ENCODE peak calls at places on chromosomes 4 and X, in eight cellular contexts. One of them, this sample, is unnamed.

GRCh38 chrX:151596282-151596681 is 32.8 kb downstream of the PASD1 start:
- DNase-seq in lung microvascular endothelial cell: no peak
- DNase-seq in ELR: no peak
- DNase-seq in Daoy: peak; percentile 11
- DNase-seq in ecto neural progenitor cell: no peak
- DNase-seq in nephron progenitor cell: no peak
- DNase-seq in HT1080: peak; percentile 69
- DNase-seq in posterior cingulate gyrus: no peak
- DNase-seq in this sample: peak; percentile 12

GRCh38 chrX:136168929-136169735 is 21.8 kb downstream of the FHL1 start:
- DNase-seq in nephron progenitor cell: peak; percentile 41
- DNase-seq in ecto neural progenitor cell: peak; percentile 68
- DNase-seq in ELR: peak; percentile 79
- DNase-seq in Daoy: peak; percentile 78
- DNase-seq in posterior cingulate gyrus: no peak
- DNase-seq in HT1080: peak; percentile 49
- DNase-seq in lung microvascular endothelial cell: peak; percentile 94
- DNase-seq in this sample: peak; percentile 70

GRCh38 chr4:179625391-179625790 is 2183.2 kb upstream of the AGA start:
- DNase-seq in nephron progenitor cell: no peak
- DNase-seq in ecto neural progenitor cell: no peak
- DNase-seq in ELR: peak; percentile 83
- DNase-seq in HT1080: peak; percentile 56
- DNase-seq in Daoy: peak; percentile 14
- DNase-seq in lung microvascular endothelial cell: no peak
- DNase-seq in posterior cingulate gyrus: no peak
- DNase-seq in this sample: peak; percentile 1

GRCh38 chr4:180665994-180666818 is 1577.0 kb upstream of the TENM3 start:
- DNase-seq in posterior cingulate gyrus: no peak
- DNase-seq in ecto neural progenitor cell: no peak
- DNase-seq in HT1080: peak; percentile 32
- DNase-seq in Daoy: peak; percentile 59
- DNase-seq in lung microvascular endothelial cell: peak; percentile 47
- DNase-seq in nephron progenitor cell: peak; percentile 59
- DNase-seq in ELR: peak; percentile 76
- DNase-seq in this sample: peak; percentile 83

GRCh38 chr4:14168919-14169318 is 541.4 kb upstream of the BOD1L1 start:
- DNase-seq in nephron progenitor cell: no peak
- DNase-seq in Daoy: peak; percentile 87
- DNase-seq in posterior cingulate gyrus: no peak
- DNase-seq in ecto neural progenitor cell: no peak
- DNase-seq in lung microvascular endothelial cell: peak; percentile 95
- DNase-seq in ELR: peak; percentile 98
- DNase-seq in HT1080: peak; percentile 96
- DNase-seq in this sample: peak; percentile 27

GRCh38 chr4:14853186-14853946 is 148.9 kb upstream of the CPEB2 start:
- DNase-seq in nephron progenitor cell: no peak
- DNase-seq in Daoy: peak; percentile 21
- DNase-seq in ecto neural progenitor cell: no peak
- DNase-seq in ELR: peak; percentile 85
- DNase-seq in HT1080: peak; percentile 83
- DNase-seq in lung microvascular endothelial cell: peak; percentile 79
- DNase-seq in posterior cingulate gyrus: no peak
- DNase-seq in this sample: no peak

GRCh38 chr4:185599844-185600243 is 64.5 kb upstream of the PDLIM3 start:
- DNase-seq in posterior cingulate gyrus: no peak
- DNase-seq in nephron progenitor cell: no peak
- DNase-seq in Daoy: no peak
- DNase-seq in lung microvascular endothelial cell: no peak
- DNase-seq in HT1080: no peak
- DNase-seq in ELR: no peak
- DNase-seq in ecto neural progenitor cell: no peak
- DNase-seq in this sample: no peak

GRCh38 chrX:106973433-106974149 is 26.4 kb downstream of the MORC4 start:
- DNase-seq in nephron progenitor cell: no peak
- DNase-seq in ecto neural progenitor cell: no peak
- DNase-seq in HT1080: no peak
- DNase-seq in ELR: no peak
- DNase-seq in Daoy: no peak
- DNase-seq in lung microvascular endothelial cell: no peak
- DNase-seq in posterior cingulate gyrus: no peak
- DNase-seq in this sample: no peak

GRCh38 chr4:1566838-1567518 is 117.1 kb downstream of the FAM53A start:
- DNase-seq in nephron progenitor cell: peak; percentile 4
- DNase-seq in ecto neural progenitor cell: no peak
- DNase-seq in lung microvascular endothelial cell: no peak
- DNase-seq in ELR: no peak
- DNase-seq in Daoy: no peak
- DNase-seq in posterior cingulate gyrus: peak; percentile 10
- DNase-seq in HT1080: no peak
- DNase-seq in this sample: no peak

GRCh38 chrX:129720741-129721140 is 18.0 kb upstream of the XPNPEP2 start:
- DNase-seq in ecto neural progenitor cell: no peak
- DNase-seq in lung microvascular endothelial cell: no peak
- DNase-seq in posterior cingulate gyrus: no peak
- DNase-seq in ELR: no peak
- DNase-seq in HT1080: no peak
- DNase-seq in nephron progenitor cell: no peak
- DNase-seq in Daoy: no peak
- DNase-seq in this sample: no peak

GRCh38 chrX:11462648-11463047 is 169.4 kb downstream of the AMELX start:
- DNase-seq in lung microvascular endothelial cell: no peak
- DNase-seq in HT1080: no peak
- DNase-seq in posterior cingulate gyrus: no peak
- DNase-seq in nephron progenitor cell: no peak
- DNase-seq in Daoy: no peak
- DNase-seq in ELR: no peak
- DNase-seq in ecto neural progenitor cell: no peak
- DNase-seq in this sample: no peak

GRCh38 chr4:177441061-177441802 is 1.0 kb downstream of the AGA start:
- DNase-seq in lung microvascular endothelial cell: no peak
- DNase-seq in HT1080: no peak
- DNase-seq in Daoy: no peak
- DNase-seq in ELR: peak; percentile 52
- DNase-seq in nephron progenitor cell: no peak
- DNase-seq in ecto neural progenitor cell: no peak
- DNase-seq in posterior cingulate gyrus: no peak
- DNase-seq in this sample: no peak

GRCh38 chr4:183256756-183257385 is 63.2 kb downstream of the CLDN22 start:
- DNase-seq in posterior cingulate gyrus: peak; percentile 46
- DNase-seq in lung microvascular endothelial cell: peak; percentile 63
- DNase-seq in ecto neural progenitor cell: peak; percentile 69
- DNase-seq in ELR: peak; percentile 60
- DNase-seq in HT1080: peak; percentile 26
- DNase-seq in nephron progenitor cell: peak; percentile 69
- DNase-seq in Daoy: peak; percentile 45
- DNase-seq in this sample: peak; percentile 62

GRCh38 chr4:107248571-107248970 is 212.5 kb upstream of the DKK2 start:
- DNase-seq in ELR: peak; percentile 58
- DNase-seq in HT1080: peak; percentile 69
- DNase-seq in Daoy: peak; percentile 13
- DNase-seq in posterior cingulate gyrus: no peak
- DNase-seq in nephron progenitor cell: no peak
- DNase-seq in lung microvascular endothelial cell: no peak
- DNase-seq in ecto neural progenitor cell: no peak
- DNase-seq in this sample: no peak

GRCh38 chr4:15717647-15718416 is 15.0 kb downstream of the BST1 start:
- DNase-seq in nephron progenitor cell: no peak
- DNase-seq in lung microvascular endothelial cell: no peak
- DNase-seq in HT1080: peak; percentile 17
- DNase-seq in ecto neural progenitor cell: no peak
- DNase-seq in ELR: peak; percentile 36
- DNase-seq in posterior cingulate gyrus: no peak
- DNase-seq in Daoy: no peak
- DNase-seq in this sample: peak; percentile 34

GRCh38 chr4:176611351-176611750 is 181.4 kb downstream of the VEGFC start:
- DNase-seq in posterior cingulate gyrus: no peak
- DNase-seq in ecto neural progenitor cell: no peak
- DNase-seq in HT1080: no peak
- DNase-seq in lung microvascular endothelial cell: no peak
- DNase-seq in ELR: no peak
- DNase-seq in nephron progenitor cell: no peak
- DNase-seq in Daoy: no peak
- DNase-seq in this sample: no peak

GRCh38 chr4:2963185-2964076 is at the start of the genes GRK4 and NOP14:
- DNase-seq in Daoy: peak; percentile 99
- DNase-seq in lung microvascular endothelial cell: peak; percentile 99
- DNase-seq in ecto neural progenitor cell: peak; percentile 97
- DNase-seq in posterior cingulate gyrus: peak; percentile 98
- DNase-seq in nephron progenitor cell: peak; percentile 95
- DNase-seq in HT1080: peak; percentile 96
- DNase-seq in ELR: peak; percentile 98
- DNase-seq in this sample: peak; percentile 99

GRCh38 chr4:10738826-10739489 is 54.4 kb upstream of the CLNK start:
- DNase-seq in Daoy: peak; percentile 4
- DNase-seq in posterior cingulate gyrus: no peak
- DNase-seq in lung microvascular endothelial cell: peak; percentile 40
- DNase-seq in ecto neural progenitor cell: no peak
- DNase-seq in ELR: peak; percentile 41
- DNase-seq in HT1080: peak; percentile 41
- DNase-seq in nephron progenitor cell: no peak
- DNase-seq in this sample: no peak

GRCh38 chr4:56976878-56977320 is 507 bp downstream of the NOA1 start:
- DNase-seq in lung microvascular endothelial cell: no peak
- DNase-seq in posterior cingulate gyrus: peak; percentile 41
- DNase-seq in nephron progenitor cell: peak; percentile 55
- DNase-seq in ELR: no peak
- DNase-seq in HT1080: peak; percentile 13
- DNase-seq in ecto neural progenitor cell: no peak
- DNase-seq in Daoy: peak; percentile 5
- DNase-seq in this sample: no peak

GRCh38 chr4:168162604-168163003 is 70.3 kb downstream of the ANXA10 start:
- DNase-seq in ELR: peak; percentile 45
- DNase-seq in nephron progenitor cell: no peak
- DNase-seq in HT1080: peak; percentile 26
- DNase-seq in lung microvascular endothelial cell: peak; percentile 27
- DNase-seq in posterior cingulate gyrus: no peak
- DNase-seq in ecto neural progenitor cell: no peak
- DNase-seq in Daoy: no peak
- DNase-seq in this sample: no peak

GRCh38 chr4:128590034-128590740 is 219.3 kb upstream of the JADE1 start:
- DNase-seq in posterior cingulate gyrus: no peak
- DNase-seq in ELR: no peak
- DNase-seq in HT1080: no peak
- DNase-seq in nephron progenitor cell: no peak
- DNase-seq in lung microvascular endothelial cell: no peak
- DNase-seq in Daoy: no peak
- DNase-seq in ecto neural progenitor cell: no peak
- DNase-seq in this sample: no peak

GRCh38 chr4:10371869-10372471 is 85.3 kb downstream of the ZNF518B start:
- DNase-seq in ELR: peak; percentile 1
- DNase-seq in ecto neural progenitor cell: peak; percentile 53
- DNase-seq in posterior cingulate gyrus: no peak
- DNase-seq in HT1080: peak; percentile 17
- DNase-seq in Daoy: no peak
- DNase-seq in nephron progenitor cell: peak; percentile 7
- DNase-seq in lung microvascular endothelial cell: no peak
- DNase-seq in this sample: peak; percentile 61

GRCh38 chr4:131427000-131427399 is 1722.1 kb upstream of the PCDH10 start:
- DNase-seq in HT1080: peak; percentile 21
- DNase-seq in lung microvascular endothelial cell: no peak
- DNase-seq in nephron progenitor cell: no peak
- DNase-seq in Daoy: no peak
- DNase-seq in ecto neural progenitor cell: no peak
- DNase-seq in posterior cingulate gyrus: no peak
- DNase-seq in ELR: peak; percentile 13
- DNase-seq in this sample: no peak

GRCh38 chr4:158998624-158999023 is 104.3 kb upstream of the RAPGEF2 start:
- DNase-seq in ELR: peak; percentile 78
- DNase-seq in HT1080: peak; percentile 63
- DNase-seq in Daoy: peak; percentile 49
- DNase-seq in lung microvascular endothelial cell: no peak
- DNase-seq in ecto neural progenitor cell: no peak
- DNase-seq in nephron progenitor cell: no peak
- DNase-seq in posterior cingulate gyrus: no peak
- DNase-seq in this sample: no peak

GRCh38 chr4:171342646-171343045 is 470.6 kb upstream of the GALNTL6 start:
- DNase-seq in lung microvascular endothelial cell: no peak
- DNase-seq in HT1080: no peak
- DNase-seq in ELR: no peak
- DNase-seq in Daoy: no peak
- DNase-seq in nephron progenitor cell: no peak
- DNase-seq in ecto neural progenitor cell: no peak
- DNase-seq in posterior cingulate gyrus: no peak
- DNase-seq in this sample: peak; percentile 2

GRCh38 chr4:18954538-18954937 is 933.0 kb upstream of the LCORL start:
- DNase-seq in Daoy: no peak
- DNase-seq in HT1080: no peak
- DNase-seq in ecto neural progenitor cell: no peak
- DNase-seq in ELR: no peak
- DNase-seq in nephron progenitor cell: no peak
- DNase-seq in posterior cingulate gyrus: no peak
- DNase-seq in lung microvascular endothelial cell: no peak
- DNase-seq in this sample: no peak

GRCh38 chrX:52424658-52425057 is 55.8 kb downstream of the XAGE2 start:
- DNase-seq in lung microvascular endothelial cell: no peak
- DNase-seq in nephron progenitor cell: no peak
- DNase-seq in Daoy: peak; percentile 55
- DNase-seq in HT1080: peak; percentile 42
- DNase-seq in posterior cingulate gyrus: no peak
- DNase-seq in ELR: peak; percentile 69
- DNase-seq in ecto neural progenitor cell: no peak
- DNase-seq in this sample: no peak

GRCh38 chr4:75634951-75635350 is 4.6 kb upstream of the CDKL2 start:
- DNase-seq in Daoy: no peak
- DNase-seq in ecto neural progenitor cell: no peak
- DNase-seq in lung microvascular endothelial cell: no peak
- DNase-seq in HT1080: no peak
- DNase-seq in posterior cingulate gyrus: no peak
- DNase-seq in ELR: peak; percentile 29
- DNase-seq in nephron progenitor cell: no peak
- DNase-seq in this sample: no peak

GRCh38 chr4:3112241-3112978 is 37.9 kb downstream of the HTT start:
- DNase-seq in posterior cingulate gyrus: no peak
- DNase-seq in ecto neural progenitor cell: no peak
- DNase-seq in Daoy: no peak
- DNase-seq in nephron progenitor cell: no peak
- DNase-seq in HT1080: no peak
- DNase-seq in ELR: no peak
- DNase-seq in lung microvascular endothelial cell: peak; percentile 28
- DNase-seq in this sample: no peak

GRCh38 chrX:29491659-29492058 is 723.7 kb upstream of the MAGEB2 start:
- DNase-seq in lung microvascular endothelial cell: no peak
- DNase-seq in ecto neural progenitor cell: no peak
- DNase-seq in HT1080: no peak
- DNase-seq in Daoy: no peak
- DNase-seq in posterior cingulate gyrus: no peak
- DNase-seq in ELR: no peak
- DNase-seq in nephron progenitor cell: no peak
- DNase-seq in this sample: no peak

GRCh38 chr4:86569103-86569870 is 24.8 kb upstream of the PTPN13 start:
- DNase-seq in ELR: no peak
- DNase-seq in HT1080: no peak
- DNase-seq in ecto neural progenitor cell: no peak
- DNase-seq in posterior cingulate gyrus: no peak
- DNase-seq in Daoy: no peak
- DNase-seq in lung microvascular endothelial cell: no peak
- DNase-seq in nephron progenitor cell: no peak
- DNase-seq in this sample: no peak

GRCh38 chr4:151854731-151855130 is 93.9 kb upstream of the GATB start:
- DNase-seq in nephron progenitor cell: no peak
- DNase-seq in ELR: peak; percentile 56
- DNase-seq in lung microvascular endothelial cell: peak; percentile 3
- DNase-seq in Daoy: peak; percentile 5
- DNase-seq in ecto neural progenitor cell: no peak
- DNase-seq in posterior cingulate gyrus: no peak
- DNase-seq in HT1080: peak; percentile 33
- DNase-seq in this sample: no peak

This sample was measured in SJCRH30.